ENCODE peak calls at places on chromosomes 12 and 14, in seven cellular contexts. I is GM12892, E is breast epithelium, F is transverse colon, C is IMR-90, N is A549, K is tibial nerve. W is an unnamed sample.

GRCh38 chr14:56150645-56151345 is 32.6 kb downstream of the PELI2 start:
- DNase-seq in K (no peak), E (no peak), F (no peak), I (no peak), N (peak), C (no peak), W (no peak)

GRCh38 chr12:104802198-104802597 is 155.9 kb downstream of the SLC41A2 start:
- DNase-seq in I (no peak), F (no peak), C (no peak), N (no peak), E (no peak), K (no peak), W (no peak)

GRCh38 chr14:18660585-18660922 is 59.6 kb downstream of the OR11H12 start:
- DNase-seq in E (no peak), C (no peak), F (no peak), N (no peak), K (no peak), I (no peak), W (no peak)

GRCh38 chr14:58367296-58367695 is 28.4 kb upstream of the TOMM20L start:
- DNase-seq in C (no peak), E (no peak), F (no peak), N (no peak), I (no peak), K (no peak), W (no peak)

GRCh38 chr12:2284321-2284813 is 231.6 kb downstream of the CACNA1C start:
- DNase-seq in C (peak), K (no peak), I (no peak), N (no peak), F (no peak), E (no peak), W (no peak)

GRCh38 chr14:99803803-99804202 is 10.6 kb downstream of the EML1 start:
- DNase-seq in N (no peak), F (no peak), E (no peak), I (no peak), C (no peak), K (no peak), W (no peak)

GRCh38 chr14:30223385-30223785 is 295.7 kb upstream of the PRKD1 start:
- DNase-seq in I (no peak), N (peak), F (peak), K (peak), C (peak), E (peak), W (no peak)

GRCh38 chr12:6873094-6874006 is at the start of gene SPSB2:
- DNase-seq in K (peak), E (peak), N (peak), I (peak), F (peak), C (peak), W (peak)

GRCh38 chr14:76676539-76676938 is 84.7 kb upstream of the VASH1 start:
- DNase-seq in E (no peak), C (no peak), F (no peak), N (no peak), K (no peak), I (no peak), W (no peak)

GRCh38 chr12:90546511-90546910 is 408.5 kb downstream of the CCER1 start:
- DNase-seq in E (no peak), K (no peak), C (no peak), N (no peak), F (no peak), I (no peak), W (no peak)

GRCh38 chr12:93336344-93336743 is 41.4 kb upstream of the NUDT4 start:
- DNase-seq in C (peak), F (no peak), I (no peak), N (no peak), E (no peak), K (no peak), W (no peak)

GRCh38 chr12:14545144-14546124 is 22.2 kb downstream of the PLBD1 start:
- DNase-seq in C (no peak), K (no peak), I (no peak), F (peak), E (no peak), N (no peak), W (no peak)

GRCh38 chr14:57611555-57612075 is 118.0 kb upstream of the CCDC198 start:
- DNase-seq in N (no peak), C (no peak), E (no peak), K (no peak), I (no peak), F (no peak), W (no peak)

GRCh38 chr14:106657460-106657859 is 1131.1 kb downstream of the TMEM121 start:
- DNase-seq in K (no peak), E (no peak), C (no peak), F (peak), N (no peak), I (no peak), W (no peak)

GRCh38 chr12:114655934-114656697 is 27.9 kb downstream of the TBX3 start:
- DNase-seq in E (no peak), K (no peak), N (peak), I (no peak), F (no peak), C (peak), W (no peak)

GRCh38 chr12:292186-292585 is 29.6 kb upstream of the SLC6A13 start:
- DNase-seq in F (no peak), N (no peak), K (no peak), C (peak), E (no peak), I (no peak), W (no peak)

GRCh38 chr12:64806593-64806992 is 17.9 kb upstream of the TBC1D30 start:
- DNase-seq in F (no peak), C (peak), I (no peak), N (peak), E (no peak), K (no peak), W (no peak)

GRCh38 chr14:104393898-104394605 is 185.5 kb upstream of the C14orf180 start:
- DNase-seq in I (no peak), K (no peak), N (no peak), F (peak), C (no peak), E (peak), W (no peak)

GRCh38 chr12:26736563-26737486 is 96.2 kb downstream of the ITPR2 start:
- DNase-seq in E (no peak), F (no peak), N (no peak), I (no peak), K (no peak), C (peak), W (no peak)

GRCh38 chr14:20684662-20685456 is 499 bp downstream of the RNASE4 start:
- DNase-seq in K (no peak), N (peak), I (no peak), C (peak), F (peak), E (peak), W (no peak)

GRCh38 chr12:19456176-19456575 is 16.9 kb downstream of the AEBP2 start:
- DNase-seq in C (no peak), N (no peak), I (no peak), E (no peak), F (no peak), K (no peak), W (no peak)

GRCh38 chr14:38721822-38722431 is 381.1 kb downstream of the SEC23A start:
- DNase-seq in N (peak), K (peak), F (peak), E (peak), I (no peak), C (peak), W (peak)

GRCh38 chr12:67067453-67068203 is 201.5 kb upstream of the CAND1 start:
- DNase-seq in F (no peak), E (no peak), C (no peak), N (peak), K (no peak), I (no peak), W (no peak)

GRCh38 chr14:37673439-37673838 is 78.0 kb downstream of the TTC6 start:
- DNase-seq in C (no peak), E (no peak), K (no peak), I (no peak), F (no peak), N (no peak), W (no peak)

GRCh38 chr12:78719721-78720120 is 144.9 kb upstream of the SYT1 start:
- DNase-seq in N (no peak), I (no peak), K (no peak), F (no peak), E (no peak), C (no peak), W (no peak)

GRCh38 chr14:105091335-105092123 is 26.3 kb upstream of the GPR132 start:
- DNase-seq in F (peak), E (peak), I (no peak), K (no peak), C (no peak), N (peak), W (no peak)

GRCh38 chr12:2640281-2640680 is 154.5 kb upstream of the FKBP4 start:
- DNase-seq in C (no peak), E (no peak), K (no peak), F (peak), I (no peak), N (peak), W (no peak)

GRCh38 chr12:94127239-94128131 is 20.9 kb upstream of the PLXNC1 start:
- DNase-seq in I (no peak), E (no peak), N (no peak), K (no peak), F (no peak), C (no peak), W (no peak)

GRCh38 chr12:24172773-24173447 is 223.4 kb upstream of the SOX5 start:
- DNase-seq in I (no peak), N (no peak), K (no peak), C (no peak), E (no peak), F (no peak), W (no peak)

GRCh38 chr14:92693998-92694780 is 54.2 kb downstream of the LGMN start:
- DNase-seq in C (no peak), I (no peak), N (peak), F (no peak), K (no peak), E (no peak), W (no peak)

GRCh38 chr14:97723834-97724770 is 926.9 kb downstream of the VRK1 start:
- DNase-seq in F (no peak), C (no peak), N (peak), E (no peak), I (no peak), K (no peak), W (no peak)

GRCh38 chr12:90253674-90254181 is 545.1 kb upstream of the ATP2B1 start:
- DNase-seq in I (peak), C (peak), K (peak), F (peak), N (peak), E (peak), W (no peak)

GRCh38 chr12:64525461-64526160 is 73.7 kb downstream of the TBK1 start:
- DNase-seq in E (no peak), F (no peak), I (no peak), N (no peak), K (no peak), C (no peak), W (no peak)

GRCh38 chr14:68112456-68112855 is 292.9 kb downstream of the RAD51B start:
- DNase-seq in N (no peak), I (no peak), C (no peak), K (no peak), F (no peak), E (no peak), W (no peak)

GRCh38 chr12:112684742-112685141 is 106.8 kb upstream of the RPH3A start:
- DNase-seq in N (peak), F (no peak), E (no peak), K (no peak), C (no peak), I (no peak), W (no peak)

GRCh38 chr14:86955955-86956354 is 1037.0 kb downstream of the GALC start:
- DNase-seq in I (no peak), E (no peak), C (no peak), N (no peak), K (no peak), F (no peak), W (no peak)

GRCh38 chr12:18750087-18750486 is 12.2 kb downstream of the CAPZA3 start:
- DNase-seq in I (no peak), E (no peak), K (no peak), C (peak), N (no peak), F (no peak), W (no peak)

GRCh38 chr12:124422142-124422569 is 127.3 kb downstream of the RFLNA start:
- DNase-seq in F (peak), E (peak), K (no peak), I (no peak), C (no peak), N (peak), W (no peak)

GRCh38 chr12:63036974-63037335 is 102.0 kb upstream of the PPM1H start:
- DNase-seq in C (no peak), E (no peak), F (no peak), I (no peak), K (no peak), N (no peak), W (no peak)

GRCh38 chr12:116442981-116443380 is 116.2 kb upstream of the MAP1LC3B2 start:
- DNase-seq in I (no peak), F (no peak), K (no peak), N (no peak), E (no peak), C (peak), W (no peak)

GRCh38 chr12:116441292-116441691 is 117.9 kb upstream of the MAP1LC3B2 start:
- DNase-seq in F (no peak), N (no peak), K (no peak), C (peak), I (no peak), E (no peak), W (no peak)

GRCh38 chr12:116444590-116444943 is 114.6 kb upstream of the MAP1LC3B2 start:
- DNase-seq in I (no peak), N (no peak), E (no peak), C (no peak), K (no peak), F (no peak), W (no peak)

GRCh38 chr12:116442304-116442703 is 116.9 kb upstream of the MAP1LC3B2 start:
- DNase-seq in E (no peak), N (no peak), C (no peak), I (no peak), F (no peak), K (no peak), W (no peak)

GRCh38 chr12:116443706-116444589 is 115.2 kb upstream of the MAP1LC3B2 start:
- DNase-seq in I (no peak), N (no peak), C (no peak), F (no peak), E (no peak), K (no peak), W (no peak)
- TF ChIP-seq POLR2A in I (no peak), N (no peak), C (no peak), F (no peak), E (no peak), K (no peak), W (no peak)

DNA sequence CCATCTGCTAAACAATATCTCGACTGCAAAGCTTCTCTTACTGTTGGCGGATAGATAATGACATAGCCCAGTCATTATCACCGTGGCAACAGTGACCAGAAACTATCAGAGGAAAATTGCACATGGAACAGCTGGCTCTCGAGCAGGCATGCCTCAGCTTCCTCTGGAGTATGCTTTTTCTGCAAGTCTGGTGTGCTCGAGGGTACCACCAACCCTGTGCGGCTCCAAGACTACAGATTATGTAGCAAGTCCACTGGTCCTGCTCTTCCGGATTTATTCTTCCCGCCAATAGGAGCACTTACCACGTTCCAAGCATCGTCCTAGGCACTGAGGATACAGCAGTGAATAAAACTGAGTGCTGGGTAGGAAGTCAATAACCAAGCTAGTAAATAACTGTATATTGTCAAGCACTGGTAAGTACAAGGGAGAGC is 1.4 kb upstream of the GLRX5 start:
- DNase-seq in F (no peak), I (no peak), C (peak), K (no peak), E (peak), N (peak), W (no peak)
- TF ChIP-seq POLR2A in F (no peak), I (no peak), C (peak), K (no peak), E (no peak), N (no peak), W (no peak)

GRCh38 chr12:53476769-53477209 is 22.5 kb downstream of the MAP3K12 start:
- DNase-seq in I (no peak), E (no peak), F (no peak), K (no peak), C (no peak), N (no peak), W (no peak)

GRCh38 chr12:53480425-53481107 is 18.7 kb downstream of the MAP3K12 start:
- DNase-seq in C (no peak), K (no peak), E (no peak), F (no peak), N (no peak), I (no peak), W (no peak)

GRCh38 chr12:53481108-53481442 is 18.2 kb downstream of the MAP3K12 start:
- DNase-seq in I (no peak), N (no peak), F (no peak), C (no peak), E (no peak), K (no peak), W (no peak)

GRCh38 chr12:53479314-53479713 is 19.9 kb downstream of the MAP3K12 start:
- DNase-seq in I (no peak), E (no peak), N (no peak), K (no peak), F (no peak), C (no peak), W (no peak)

DNA sequence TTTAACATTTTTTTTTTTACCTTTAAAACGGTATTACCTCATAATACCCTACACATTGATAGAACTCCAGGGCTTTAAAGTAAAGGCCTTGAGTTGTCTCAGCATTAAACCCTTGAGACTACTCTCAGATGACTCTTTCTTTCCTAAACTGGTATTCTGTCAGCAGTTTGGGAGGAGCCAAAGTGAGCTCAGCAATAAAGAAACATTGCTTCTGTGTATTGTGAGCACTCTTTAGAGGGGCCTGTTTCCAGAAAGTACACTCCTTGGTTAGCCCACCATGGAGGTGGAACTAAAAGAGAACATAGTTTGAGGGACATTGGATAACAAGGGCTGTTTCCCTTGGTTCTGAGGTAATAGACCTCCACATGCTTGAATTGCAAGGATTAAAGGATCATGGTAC is 20.4 kb downstream of the MAP3K12 start:
- DNase-seq in N (no peak), K (no peak), E (no peak), I (no peak), C (no peak), F (no peak), W (no peak)
- TF ChIP-seq POLR2A in N (no peak), K (no peak), E (no peak), I (no peak), C (no peak), F (no peak), W (no peak)

GRCh38 chr14:101019974-101020710 is 116.6 kb upstream of the RTL1 start:
- DNase-seq in C (no peak), K (no peak), F (peak), I (no peak), E (peak), N (no peak), W (no peak)
- TF ChIP-seq POLR2A in C (no peak), K (no peak), F (no peak), I (no peak), E (no peak), N (no peak), W (no peak)

GRCh38 chr12:96034631-96035282 is 630 bp downstream of the LTA4H start:
- DNase-seq in I (no peak), E (no peak), C (peak), K (no peak), F (peak), N (no peak), W (no peak)

GRCh38 chr12:96033549-96034389 is 1.6 kb downstream of the LTA4H start:
- DNase-seq in F (peak), N (no peak), E (no peak), C (no peak), K (no peak), I (no peak), W (no peak)

GRCh38 chr12:96035283-96036236 is at the start of gene LTA4H:
- DNase-seq in I (peak), F (peak), E (peak), K (peak), C (peak), N (peak), W (peak)

GRCh38 chr12:96040305-96041133 is 5.1 kb upstream of the LTA4H start:
- DNase-seq in I (no peak), N (no peak), F (no peak), E (no peak), C (no peak), K (no peak), W (no peak)

DNA sequence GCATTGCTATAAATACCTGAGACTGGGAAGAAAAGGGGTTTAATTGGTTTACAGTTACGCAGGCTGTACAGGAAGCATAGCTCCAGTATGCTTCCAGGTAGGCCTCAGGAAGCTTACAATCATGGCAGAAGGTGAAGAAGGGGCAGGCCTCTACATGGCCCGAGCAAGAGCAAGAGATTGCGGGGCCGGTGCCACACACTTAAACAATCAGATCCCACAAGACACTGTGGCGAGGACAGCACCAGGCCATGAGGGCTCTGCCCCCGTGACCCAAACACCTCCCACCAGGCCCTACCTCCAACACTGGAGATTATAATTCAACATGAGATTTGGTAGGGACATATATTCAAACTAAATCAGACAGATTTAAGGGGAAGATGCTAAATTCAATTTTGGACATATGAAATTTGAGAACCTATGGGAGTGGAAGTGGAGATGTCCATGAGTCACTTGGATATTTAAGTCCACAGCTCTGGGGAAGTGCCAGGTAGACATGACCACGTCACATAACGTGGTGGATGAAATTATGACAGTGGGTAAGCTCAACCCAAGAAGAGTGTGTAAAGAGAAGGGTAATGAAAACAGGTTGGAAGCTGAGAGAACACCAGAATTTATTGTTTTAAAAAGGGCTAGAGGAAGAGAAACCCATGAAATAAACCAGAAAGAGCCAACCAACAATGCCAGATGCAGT is 1.5 kb upstream of the LTA4H start:
- DNase-seq in N (no peak), E (no peak), K (no peak), I (no peak), C (peak), F (no peak), W (no peak)
- TF ChIP-seq POLR2A in N (no peak), E (no peak), K (no peak), I (no peak), C (no peak), F (no peak), W (no peak)

GRCh38 chr14:36396798-36397197 is 76.4 kb upstream of the MBIP start:
- DNase-seq in N (no peak), F (no peak), C (no peak), I (no peak), E (no peak), K (no peak), W (no peak)

GRCh38 chr14:36398463-36399291 is 78.2 kb upstream of the MBIP start:
- DNase-seq in I (no peak), N (no peak), C (no peak), F (no peak), K (no peak), E (no peak), W (no peak)

GRCh38 chr14:36394593-36394992 is 74.2 kb upstream of the MBIP start:
- DNase-seq in I (no peak), C (no peak), F (no peak), K (no peak), E (no peak), N (no peak), W (no peak)

GRCh38 chr14:36402867-36403266 is 82.4 kb upstream of the MBIP start:
- DNase-seq in I (no peak), C (no peak), E (no peak), N (no peak), F (no peak), K (no peak), W (no peak)

GRCh38 chr14:36397357-36397756 is 76.9 kb upstream of the MBIP start:
- DNase-seq in N (no peak), K (no peak), F (no peak), C (no peak), E (no peak), I (no peak), W (no peak)
- TF ChIP-seq POLR2A in N (no peak), K (no peak), F (no peak), C (no peak), E (no peak), I (no peak), W (no peak)

W was measured in H1.